ENCODE peak calls at places on chromosomes 7 and 10, in four cellular contexts. One of them, this sample, is unnamed.

GRCh38 chr10:121104476-121105111 is 253.4 kb downstream of the WDR11 start:
- DNase-seq in HL-60: no peak
- DNase-seq in K562: no peak
- DNase-seq in GM12878: no peak
- DNase-seq in this sample: no peak

GRCh38 chr7:142862401-142863400 is 7.8 kb downstream of the EPHB6 start:
- DNase-seq in HL-60: no peak
- DNase-seq in K562: no peak
- DNase-seq in GM12878: no peak
- DNase-seq in this sample: no peak

GRCh38 chr10:78584666-78585065 is 484.1 kb upstream of the ZMIZ1 start:
- DNase-seq in HL-60: no peak
- DNase-seq in K562: no peak
- DNase-seq in GM12878: no peak
- DNase-seq in this sample: no peak

GRCh38 chr7:33716581-33717477 is 188.5 kb upstream of the BMPER start:
- DNase-seq in HL-60: no peak
- DNase-seq in K562: peak; percentile 26
- DNase-seq in GM12878: no peak
- DNase-seq in this sample: no peak

GRCh38 chr10:132508497-132509443 is 28.8 kb upstream of the INPP5A start:
- DNase-seq in HL-60: no peak
- DNase-seq in K562: no peak
- DNase-seq in GM12878: no peak
- DNase-seq in this sample: peak; percentile 12

GRCh38 chr7:154931906-154932305 is 71.0 kb downstream of the PAXIP1 start:
- DNase-seq in HL-60: no peak
- DNase-seq in K562: no peak
- DNase-seq in GM12878: no peak
- DNase-seq in this sample: no peak

GRCh38 chr10:86234102-86234501 is 132.5 kb downstream of the GRID1 start:
- DNase-seq in HL-60: no peak
- DNase-seq in K562: no peak
- DNase-seq in GM12878: no peak
- DNase-seq in this sample: no peak

GRCh38 chr7:4202954-4203353 is 479.1 kb upstream of the FOXK1 start:
- DNase-seq in HL-60: no peak
- DNase-seq in K562: no peak
- DNase-seq in GM12878: no peak
- DNase-seq in this sample: no peak

GRCh38 chr7:108454674-108455523 is 1.3 kb downstream of the NRCAM start:
- DNase-seq in HL-60: no peak
- DNase-seq in K562: no peak
- DNase-seq in GM12878: no peak
- DNase-seq in this sample: peak; percentile 31

GRCh38 chr7:51069411-51070083 is 247.1 kb downstream of the COBL start:
- DNase-seq in HL-60: no peak
- DNase-seq in K562: no peak
- DNase-seq in GM12878: no peak
- DNase-seq in this sample: no peak
- TF ChIP-seq POLR2AphosphoS5 in HL-60: no peak
- TF ChIP-seq POLR2AphosphoS5 in K562: no peak
- TF ChIP-seq POLR2AphosphoS5 in GM12878: no peak
- TF ChIP-seq POLR2AphosphoS5 in this sample: no peak

GRCh38 chr10:26697922-26698608 is 564 bp downstream of the PDSS1 start:
- DNase-seq in HL-60: no peak
- DNase-seq in K562: peak; percentile 19
- DNase-seq in GM12878: no peak
- DNase-seq in this sample: no peak
- TF ChIP-seq SPI1 in HL-60: no peak
- TF ChIP-seq SPI1 in K562: no peak
- TF ChIP-seq SPI1 in GM12878: no peak
- TF ChIP-seq SPI1 in this sample: no peak

GRCh38 chr10:11165591-11166543 is 148.2 kb downstream of the CELF2 start:
- DNase-seq in HL-60: no peak
- DNase-seq in K562: peak; percentile 88
- DNase-seq in GM12878: no peak
- DNase-seq in this sample: peak; percentile 54
- TF ChIP-seq POLR2AphosphoS5 in HL-60: peak; percentile 28
- TF ChIP-seq POLR2AphosphoS5 in K562: no peak
- TF ChIP-seq POLR2AphosphoS5 in GM12878: peak; percentile 64
- TF ChIP-seq POLR2AphosphoS5 in this sample: no peak

DNA sequence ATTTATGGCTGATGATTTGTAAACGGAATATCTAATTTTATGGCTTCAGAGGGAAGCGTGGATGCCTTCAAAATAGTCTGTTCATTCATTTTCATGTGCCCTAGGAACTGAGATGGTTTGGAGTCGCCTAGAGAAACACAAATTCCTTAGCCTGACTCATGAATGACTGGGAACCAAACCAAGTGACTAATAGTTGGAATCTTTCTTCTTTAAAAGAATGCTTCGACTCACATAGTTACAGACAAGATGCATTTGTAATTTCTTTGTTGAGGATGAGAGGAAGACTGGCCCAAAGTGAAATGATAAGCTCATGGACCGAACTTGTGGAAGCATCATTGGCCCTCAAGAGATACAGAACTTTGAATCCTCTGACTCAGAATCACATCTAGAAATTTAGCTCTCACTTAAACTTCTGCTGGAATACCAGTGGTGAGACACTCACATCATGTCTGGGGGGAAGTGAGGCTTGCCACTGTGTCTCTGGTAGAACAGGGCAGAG is 1107.2 kb downstream of the NRG3 start:
- DNase-seq in HL-60: no peak
- DNase-seq in K562: no peak
- DNase-seq in GM12878: no peak
- DNase-seq in this sample: no peak
- TF ChIP-seq SPI1 in HL-60: no peak
- TF ChIP-seq SPI1 in K562: no peak
- TF ChIP-seq SPI1 in GM12878: no peak
- TF ChIP-seq SPI1 in this sample: no peak

GRCh38 chr10:119079572-119080520 is 771 bp downstream of the EIF3A start:
- DNase-seq in HL-60: no peak
- DNase-seq in K562: peak; percentile 80
- DNase-seq in GM12878: no peak
- DNase-seq in this sample: peak; percentile 65
- TF ChIP-seq POLR2AphosphoS5 in HL-60: no peak
- TF ChIP-seq POLR2AphosphoS5 in K562: peak; percentile 73
- TF ChIP-seq POLR2AphosphoS5 in GM12878: no peak
- TF ChIP-seq POLR2AphosphoS5 in this sample: no peak

GRCh38 chr10:59361659-59362183 is 628 bp downstream of the FAM13C start:
- DNase-seq in HL-60: no peak
- DNase-seq in K562: no peak
- DNase-seq in GM12878: no peak
- DNase-seq in this sample: no peak
- TF ChIP-seq SPI1 in HL-60: no peak
- TF ChIP-seq SPI1 in K562: no peak
- TF ChIP-seq SPI1 in GM12878: no peak
- TF ChIP-seq SPI1 in this sample: no peak

This sample was measured in GM12891.